ENCODE peak calls at places on chromosomes 1 and 21, in eight cellular contexts. A, R, Q, J, Y, U, N and E are unnamed samples.

GRCh38 chr1:235207202-235207565 is 46.1 kb upstream of the RBM34 start:
- DNase-seq in A (no peak), R (no peak), Q (no peak), J (peak; percentile 14), Y (no peak), U (no peak), N (no peak), E (peak; percentile 7)

GRCh38 chr21:39175154-39175553 is 8.1 kb downstream of the PSMG1 start:
- DNase-seq in A (no peak), R (no peak), Q (no peak), J (no peak), Y (no peak), U (no peak), N (no peak), E (no peak)

GRCh38 chr1:180544050-180544449 is 14.7 kb upstream of the OVAAL start:
- DNase-seq in A (no peak), R (no peak), Q (no peak), J (no peak), Y (no peak), U (no peak), N (no peak), E (no peak)

GRCh38 chr1:11648732-11649158 is 5.5 kb downstream of the FBXO2 start:
- DNase-seq in A (no peak), R (no peak), Q (no peak), J (no peak), Y (peak; percentile 66), U (no peak), N (no peak), E (no peak)

GRCh38 chr1:224498574-224499170 is 64.1 kb upstream of the WDR26 start:
- DNase-seq in A (peak; percentile 45), R (peak; percentile 28), Q (no peak), J (peak; percentile 89), Y (no peak), U (no peak), N (no peak), E (peak; percentile 95)

GRCh38 chr1:40818264-40818961 is 34.8 kb downstream of the KCNQ4 start:
- DNase-seq in A (no peak), R (peak; percentile 51), Q (peak; percentile 74), J (no peak), Y (peak; percentile 82), U (no peak), N (no peak), E (no peak)

GRCh38 chr1:176073524-176074157 is 133.4 kb downstream of the COP1 start:
- DNase-seq in A (peak; percentile 19), R (no peak), Q (no peak), J (peak; percentile 57), Y (no peak), U (peak; percentile 70), N (peak; percentile 43), E (peak; percentile 49)

GRCh38 chr1:87058343-87058649 is 143.9 kb downstream of the HS2ST1 start:
- DNase-seq in A (peak; percentile 5), R (no peak), Q (no peak), J (no peak), Y (no peak), U (no peak), N (peak; percentile 20), E (no peak)

GRCh38 chr1:200886590-200886989 is 8.1 kb upstream of the INAVA start:
- DNase-seq in A (no peak), R (no peak), Q (no peak), J (no peak), Y (no peak), U (no peak), N (no peak), E (no peak)

GRCh38 chr1:94803517-94804441 is 16.4 kb upstream of the SLC44A3 start:
- DNase-seq in A (no peak), R (peak; percentile 54), Q (no peak), J (no peak), Y (no peak), U (no peak), N (no peak), E (no peak)

GRCh38 chr1:67377253-67377652 is 52.9 kb downstream of the SERBP1 start:
- DNase-seq in A (no peak), R (no peak), Q (no peak), J (no peak), Y (no peak), U (no peak), N (no peak), E (no peak)

GRCh38 chr1:17932164-17932563 is 175.4 kb upstream of the IGSF21 start:
- DNase-seq in A (no peak), R (no peak), Q (no peak), J (no peak), Y (no peak), U (no peak), N (no peak), E (no peak)

GRCh38 chr21:44087426-44088400 is 19.5 kb upstream of the PWP2 start:
- DNase-seq in A (no peak), R (no peak), Q (no peak), J (no peak), Y (peak; percentile 63), U (no peak), N (no peak), E (no peak)